ENCODE peak calls at places on chromosomes 16 and 17, in six cellular contexts. One of them, this sample, is unnamed.

GRCh38 chr16:50562657-50563056 is 14.5 kb downstream of the NKD1 start:
- DNase-seq in MM.1S: no peak
- DNase-seq in GM23338: no peak
- DNase-seq in neural progenitor cell: no peak
- DNase-seq in SK-N-SH: no peak
- DNase-seq in OCI-LY7: no peak
- DNase-seq in this sample: no peak

GRCh38 chr17:64984776-64985521 is 65.7 kb upstream of the LRRC37A3 start:
- DNase-seq in neural progenitor cell: no peak
- DNase-seq in GM23338: no peak
- DNase-seq in OCI-LY7: peak
- DNase-seq in MM.1S: peak
- DNase-seq in SK-N-SH: no peak
- DNase-seq in this sample: peak

GRCh38 chr17:40065771-40066510 is 3.2 kb downstream of the THRA start:
- DNase-seq in neural progenitor cell: no peak
- DNase-seq in MM.1S: no peak
- DNase-seq in OCI-LY7: no peak
- DNase-seq in SK-N-SH: no peak
- DNase-seq in GM23338: no peak
- DNase-seq in this sample: no peak

GRCh38 chr17:33990943-33991706 is 264.0 kb upstream of the CCL2 start:
- DNase-seq in GM23338: no peak
- DNase-seq in neural progenitor cell: no peak
- DNase-seq in MM.1S: no peak
- DNase-seq in SK-N-SH: no peak
- DNase-seq in OCI-LY7: no peak
- DNase-seq in this sample: no peak

GRCh38 chr16:77290451-77291110 is 91.4 kb downstream of the SYCE1L start:
- DNase-seq in neural progenitor cell: no peak
- DNase-seq in SK-N-SH: no peak
- DNase-seq in MM.1S: no peak
- DNase-seq in OCI-LY7: no peak
- DNase-seq in GM23338: peak
- DNase-seq in this sample: no peak

GRCh38 chr16:22198547-22199293 is 7.4 kb upstream of the EEF2K start:
- DNase-seq in MM.1S: peak
- DNase-seq in SK-N-SH: no peak
- DNase-seq in neural progenitor cell: no peak
- DNase-seq in OCI-LY7: peak
- DNase-seq in GM23338: no peak
- DNase-seq in this sample: no peak

GRCh38 chr17:64780096-64781012 is 118.2 kb upstream of the SMURF2 start:
- DNase-seq in neural progenitor cell: peak
- DNase-seq in OCI-LY7: no peak
- DNase-seq in SK-N-SH: peak
- DNase-seq in MM.1S: peak
- DNase-seq in GM23338: peak
- DNase-seq in this sample: peak

GRCh38 chr16:64309398-64310110 is 812.3 kb downstream of the CDH11 start:
- DNase-seq in SK-N-SH: no peak
- DNase-seq in GM23338: no peak
- DNase-seq in neural progenitor cell: no peak
- DNase-seq in MM.1S: no peak
- DNase-seq in OCI-LY7: no peak
- DNase-seq in this sample: no peak

GRCh38 chr17:77327181-77327565 is 186.4 kb downstream of the SEC14L1 start:
- DNase-seq in SK-N-SH: peak
- DNase-seq in OCI-LY7: no peak
- DNase-seq in MM.1S: no peak
- DNase-seq in neural progenitor cell: no peak
- DNase-seq in GM23338: no peak
- DNase-seq in this sample: no peak

DNA sequence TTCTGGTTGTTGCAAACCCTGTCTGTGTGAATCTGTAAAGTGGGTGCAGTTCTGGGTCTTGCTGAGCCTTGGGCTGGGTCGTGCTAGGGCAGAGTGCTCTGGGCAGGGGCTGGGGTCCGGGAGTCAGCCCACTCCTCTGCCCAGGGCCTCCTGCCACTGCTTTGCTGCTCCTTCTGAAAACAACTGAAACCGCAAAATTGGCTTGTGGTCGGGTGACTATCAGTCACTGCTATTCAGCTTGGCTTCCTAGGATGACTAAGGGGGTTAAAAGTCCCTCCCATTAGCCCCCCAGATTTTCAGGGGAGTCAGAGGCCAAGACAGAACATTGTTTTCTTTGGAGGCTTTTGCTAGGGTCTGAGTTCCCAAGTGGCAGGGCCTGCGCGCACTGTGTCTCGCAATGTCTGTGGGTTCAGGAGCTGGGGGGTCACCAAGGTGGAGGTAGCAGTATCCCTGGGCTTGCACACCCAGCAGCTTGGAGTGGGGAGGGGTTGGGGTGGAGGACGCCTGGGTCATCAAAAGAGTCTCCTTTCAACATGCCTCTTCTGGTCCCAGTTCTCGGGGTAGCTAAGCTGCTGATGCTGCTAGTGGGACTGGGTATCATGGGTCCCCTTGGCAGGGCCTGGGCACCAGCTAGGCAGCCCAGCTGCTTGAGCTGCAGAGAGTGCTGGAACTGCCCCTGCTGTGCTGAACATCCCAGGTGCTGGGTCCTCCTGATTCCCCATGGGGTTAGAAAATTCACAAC is 13.5 kb upstream of the TBX21 start:
- DNase-seq in neural progenitor cell: no peak
- DNase-seq in GM23338: no peak
- DNase-seq in OCI-LY7: no peak
- DNase-seq in SK-N-SH: no peak
- DNase-seq in MM.1S: peak
- DNase-seq in this sample: peak
- TF ChIP-seq EZH2phosphoT487 in neural progenitor cell: no peak
- TF ChIP-seq EZH2phosphoT487 in GM23338: no peak
- TF ChIP-seq EZH2phosphoT487 in OCI-LY7: no peak
- TF ChIP-seq EZH2phosphoT487 in SK-N-SH: no peak
- TF ChIP-seq EZH2phosphoT487 in MM.1S: no peak
- TF ChIP-seq EZH2phosphoT487 in this sample: no peak

GRCh38 chr17:18100616-18101015 is 7.9 kb upstream of the MYO15A start:
- DNase-seq in OCI-LY7: no peak
- DNase-seq in neural progenitor cell: no peak
- DNase-seq in SK-N-SH: peak
- DNase-seq in GM23338: no peak
- DNase-seq in MM.1S: no peak
- DNase-seq in this sample: no peak
- TF ChIP-seq EZH2phosphoT487 in OCI-LY7: no peak
- TF ChIP-seq EZH2phosphoT487 in neural progenitor cell: no peak
- TF ChIP-seq EZH2phosphoT487 in SK-N-SH: no peak
- TF ChIP-seq EZH2phosphoT487 in GM23338: no peak
- TF ChIP-seq EZH2phosphoT487 in MM.1S: no peak
- TF ChIP-seq EZH2phosphoT487 in this sample: no peak

DNA sequence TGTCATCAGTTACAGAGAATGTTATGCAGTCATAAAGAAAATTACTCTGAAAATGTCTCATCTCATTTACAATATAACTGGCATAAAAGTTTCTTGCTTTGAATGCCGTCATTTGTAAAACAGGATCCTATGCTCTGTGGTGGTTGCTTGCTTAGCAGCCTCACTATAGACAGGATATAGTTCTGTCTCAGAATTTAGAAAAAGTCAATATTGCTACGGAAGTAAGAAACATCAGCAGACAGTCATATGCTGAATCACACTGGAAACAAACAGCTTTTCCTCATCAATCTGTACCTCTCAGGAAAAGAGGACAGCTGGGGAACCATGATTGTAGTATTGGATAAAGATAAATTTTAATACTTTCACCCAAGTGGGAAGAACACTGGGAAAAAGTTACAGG is 105.5 kb downstream of the MYO1D start:
- DNase-seq in SK-N-SH: no peak
- DNase-seq in MM.1S: no peak
- DNase-seq in OCI-LY7: no peak
- DNase-seq in neural progenitor cell: no peak
- DNase-seq in GM23338: no peak
- DNase-seq in this sample: peak
- TF ChIP-seq EZH2phosphoT487 in SK-N-SH: no peak
- TF ChIP-seq EZH2phosphoT487 in MM.1S: no peak
- TF ChIP-seq EZH2phosphoT487 in OCI-LY7: no peak
- TF ChIP-seq EZH2phosphoT487 in neural progenitor cell: no peak
- TF ChIP-seq EZH2phosphoT487 in GM23338: no peak
- TF ChIP-seq EZH2phosphoT487 in this sample: no peak

GRCh38 chr17:80315517-80316182 is 55.0 kb downstream of the RNF213 start:
- DNase-seq in OCI-LY7: no peak
- DNase-seq in SK-N-SH: no peak
- DNase-seq in neural progenitor cell: no peak
- DNase-seq in GM23338: no peak
- DNase-seq in MM.1S: no peak
- DNase-seq in this sample: no peak

GRCh38 chr17:80316927-80317705 is 56.5 kb downstream of the RNF213 start:
- DNase-seq in OCI-LY7: no peak
- DNase-seq in neural progenitor cell: no peak
- DNase-seq in MM.1S: no peak
- DNase-seq in GM23338: no peak
- DNase-seq in SK-N-SH: no peak
- DNase-seq in this sample: no peak

GRCh38 chr17:80318166-80318565 is 57.5 kb downstream of the RNF213 start:
- DNase-seq in neural progenitor cell: no peak
- DNase-seq in SK-N-SH: no peak
- DNase-seq in OCI-LY7: no peak
- DNase-seq in GM23338: no peak
- DNase-seq in MM.1S: no peak
- DNase-seq in this sample: no peak

GRCh38 chr17:80317706-80317980 is 57.0 kb downstream of the RNF213 start:
- DNase-seq in MM.1S: no peak
- DNase-seq in OCI-LY7: no peak
- DNase-seq in SK-N-SH: no peak
- DNase-seq in neural progenitor cell: no peak
- DNase-seq in GM23338: no peak
- DNase-seq in this sample: no peak

GRCh38 chr17:80316431-80316830 is 55.8 kb downstream of the RNF213 start:
- DNase-seq in MM.1S: no peak
- DNase-seq in neural progenitor cell: no peak
- DNase-seq in SK-N-SH: no peak
- DNase-seq in GM23338: no peak
- DNase-seq in OCI-LY7: no peak
- DNase-seq in this sample: no peak
- TF ChIP-seq EZH2phosphoT487 in MM.1S: no peak
- TF ChIP-seq EZH2phosphoT487 in neural progenitor cell: no peak
- TF ChIP-seq EZH2phosphoT487 in SK-N-SH: no peak
- TF ChIP-seq EZH2phosphoT487 in GM23338: no peak
- TF ChIP-seq EZH2phosphoT487 in OCI-LY7: no peak
- TF ChIP-seq EZH2phosphoT487 in this sample: no peak

GRCh38 chr16:2764718-2765117 is 12.3 kb downstream of the SRRM2 start:
- DNase-seq in neural progenitor cell: no peak
- DNase-seq in OCI-LY7: no peak
- DNase-seq in MM.1S: no peak
- DNase-seq in GM23338: no peak
- DNase-seq in SK-N-SH: no peak
- DNase-seq in this sample: no peak

GRCh38 chr16:2765462-2766404 is 11.3 kb downstream of the ELOB start:
- DNase-seq in GM23338: no peak
- DNase-seq in neural progenitor cell: no peak
- DNase-seq in SK-N-SH: no peak
- DNase-seq in MM.1S: no peak
- DNase-seq in OCI-LY7: no peak
- DNase-seq in this sample: no peak

GRCh38 chr16:2767891-2768290 is 9.2 kb downstream of the ELOB start:
- DNase-seq in SK-N-SH: no peak
- DNase-seq in OCI-LY7: no peak
- DNase-seq in GM23338: no peak
- DNase-seq in MM.1S: no peak
- DNase-seq in neural progenitor cell: no peak
- DNase-seq in this sample: peak

GRCh38 chr16:2767140-2767731 is 9.8 kb downstream of the ELOB start:
- DNase-seq in MM.1S: no peak
- DNase-seq in OCI-LY7: no peak
- DNase-seq in GM23338: no peak
- DNase-seq in SK-N-SH: no peak
- DNase-seq in neural progenitor cell: no peak
- DNase-seq in this sample: no peak

GRCh38 chr16:2766430-2767139 is 10.5 kb downstream of the ELOB start:
- DNase-seq in MM.1S: no peak
- DNase-seq in OCI-LY7: no peak
- DNase-seq in neural progenitor cell: no peak
- DNase-seq in GM23338: no peak
- DNase-seq in SK-N-SH: no peak
- DNase-seq in this sample: no peak
- TF ChIP-seq EZH2phosphoT487 in MM.1S: no peak
- TF ChIP-seq EZH2phosphoT487 in OCI-LY7: no peak
- TF ChIP-seq EZH2phosphoT487 in neural progenitor cell: no peak
- TF ChIP-seq EZH2phosphoT487 in GM23338: no peak
- TF ChIP-seq EZH2phosphoT487 in SK-N-SH: no peak
- TF ChIP-seq EZH2phosphoT487 in this sample: no peak

DNA sequence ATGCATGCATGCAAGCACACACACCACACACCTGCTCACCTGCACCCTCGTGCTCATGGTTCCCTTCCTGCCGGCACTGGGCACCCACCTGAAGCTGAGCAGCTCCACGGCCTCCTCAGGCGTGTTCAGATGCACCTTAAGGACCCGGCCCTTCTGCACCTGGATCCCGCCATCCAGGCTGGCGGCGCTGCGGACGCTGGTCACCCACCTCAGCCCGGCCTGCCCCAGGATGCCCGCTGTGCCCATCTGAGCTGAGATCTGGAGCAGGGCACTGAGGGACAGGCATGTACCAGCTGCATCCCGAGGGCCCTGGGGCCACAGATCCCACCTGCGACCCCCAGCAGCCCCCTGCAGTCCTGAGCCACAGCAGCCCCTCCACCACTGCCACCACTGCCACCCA is 110.0 kb downstream of the LITAF start:
- DNase-seq in OCI-LY7: no peak
- DNase-seq in GM23338: no peak
- DNase-seq in SK-N-SH: no peak
- DNase-seq in neural progenitor cell: no peak
- DNase-seq in MM.1S: no peak
- DNase-seq in this sample: no peak
- TF ChIP-seq EZH2phosphoT487 in OCI-LY7: no peak
- TF ChIP-seq EZH2phosphoT487 in GM23338: no peak
- TF ChIP-seq EZH2phosphoT487 in SK-N-SH: no peak
- TF ChIP-seq EZH2phosphoT487 in neural progenitor cell: no peak
- TF ChIP-seq EZH2phosphoT487 in MM.1S: no peak
- TF ChIP-seq EZH2phosphoT487 in this sample: no peak

DNA sequence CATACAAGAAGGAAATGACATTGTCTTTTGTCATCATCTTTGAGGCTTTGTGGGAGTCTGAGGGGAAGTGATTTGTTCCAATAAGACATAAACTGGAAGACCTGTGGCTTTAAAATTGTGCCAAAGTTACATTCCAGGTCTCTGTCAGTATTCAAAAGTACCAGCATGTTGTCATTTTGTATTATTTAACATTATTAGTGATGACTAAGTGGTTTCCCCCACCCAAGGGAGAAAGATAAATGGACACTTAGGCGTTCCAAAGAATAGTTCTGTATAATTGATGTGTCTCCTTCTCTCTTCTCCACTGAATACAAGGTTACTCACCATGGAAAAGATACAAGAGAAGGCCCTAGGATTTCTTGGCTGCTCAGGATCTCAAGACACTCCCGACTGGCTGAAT is 3.8 kb downstream of the CFAP97D1 start:
- DNase-seq in neural progenitor cell: no peak
- DNase-seq in MM.1S: no peak
- DNase-seq in GM23338: no peak
- DNase-seq in SK-N-SH: no peak
- DNase-seq in OCI-LY7: no peak
- DNase-seq in this sample: peak
- TF ChIP-seq EZH2phosphoT487 in neural progenitor cell: no peak
- TF ChIP-seq EZH2phosphoT487 in MM.1S: no peak
- TF ChIP-seq EZH2phosphoT487 in GM23338: no peak
- TF ChIP-seq EZH2phosphoT487 in SK-N-SH: no peak
- TF ChIP-seq EZH2phosphoT487 in OCI-LY7: no peak
- TF ChIP-seq EZH2phosphoT487 in this sample: no peak